ENCODE peak calls at places on chromosomes 12 and 14, in six cellular contexts. G is naive B cell; H is activated CD4-positive, alpha-beta memory T cell treated with anti-CD3 and anti-CD28 coated beads, Interleukin-2, amount 10 ng/mL, durations not matched to agents 7 days and 5 days; M is NCI-H1092; L is CD8-positive, alpha-beta T cell; J is EH. T is an unnamed sample.

GRCh38 chr12:90543841-90544240 is 411.1 kb downstream of the CCER1 start:
- DNase-seq in M (no peak), J (no peak), H (no peak), G (no peak), L (no peak), T (no peak)

GRCh38 chr12:27711312-27711682 is 665 bp downstream of the MRPS35 start:
- DNase-seq in H (peak), J (no peak), G (no peak), M (no peak), L (no peak), T (no peak)

GRCh38 chr12:6695313-6696045 is 5.1 kb downstream of the PIANP start:
- DNase-seq in L (no peak), M (no peak), J (no peak), G (no peak), H (no peak), T (no peak)

GRCh38 chr14:65026526-65026925 is 39.8 kb downstream of the FNTB start:
- DNase-seq in J (no peak), L (no peak), M (no peak), H (no peak), G (no peak), T (no peak)

GRCh38 chr12:12582895-12583303 is 20.2 kb upstream of the DUSP16 start:
- DNase-seq in G (no peak), L (no peak), H (peak), M (no peak), J (peak), T (peak)

GRCh38 chr12:105013892-105014291 is 27.8 kb downstream of the NOPCHAP1 start:
- DNase-seq in J (peak), L (no peak), M (no peak), H (no peak), G (no peak), T (no peak)

GRCh38 chr12:34598352-34598827 is 576.1 kb downstream of the ALG10 start:
- DNase-seq in M (no peak), G (no peak), L (no peak), J (no peak), H (no peak), T (no peak)

GRCh38 chr14:99996951-99997571 is 68.2 kb upstream of the EVL start:
- DNase-seq in M (no peak), H (no peak), L (no peak), G (no peak), J (peak), T (peak)

GRCh38 chr12:1122803-1123202 is 131.8 kb downstream of the ERC1 start:
- DNase-seq in H (peak), L (peak), J (peak), M (no peak), G (no peak), T (no peak)

GRCh38 chr12:45879363-45879895 is 110.9 kb downstream of the SCAF11 start:
- DNase-seq in M (no peak), G (no peak), J (no peak), H (no peak), L (no peak), T (no peak)

GRCh38 chr12:124484526-124484953 is 82.9 kb downstream of the NCOR2 start:
- DNase-seq in J (no peak), H (no peak), G (no peak), L (no peak), M (no peak), T (no peak)

GRCh38 chr12:57166971-57167371 is 19.6 kb upstream of the LRP1-AS start:
- DNase-seq in J (peak), G (no peak), H (peak), L (no peak), M (no peak), T (peak)

GRCh38 chr12:1013618-1014489 is 22.8 kb downstream of the ERC1 start:
- DNase-seq in M (no peak), J (peak), G (no peak), L (no peak), H (no peak), T (peak)

GRCh38 chr14:53683229-53683628 is 273.4 kb downstream of the BMP4 start:
- DNase-seq in M (no peak), H (no peak), J (no peak), G (no peak), L (no peak), T (no peak)

GRCh38 chr12:12693111-12693671 is 2.8 kb downstream of the GPR19 start:
- DNase-seq in M (no peak), J (no peak), G (no peak), L (no peak), H (no peak), T (no peak)

GRCh38 chr12:64532734-64533351 is 77.5 kb upstream of the RASSF3 start:
- DNase-seq in M (no peak), L (no peak), G (no peak), H (no peak), J (no peak), T (no peak)

GRCh38 chr12:46386877-46387629 is 14.5 kb upstream of the SLC38A2 start:
- DNase-seq in M (no peak), G (peak), H (no peak), L (no peak), J (peak), T (peak)

GRCh38 chr12:98939350-98939749 is 294.3 kb downstream of the APAF1 start:
- DNase-seq in G (no peak), M (no peak), J (peak), L (no peak), H (no peak), T (no peak)

GRCh38 chr12:65892905-65893304 is 68.6 kb downstream of the HMGA2 start:
- DNase-seq in G (no peak), M (no peak), H (no peak), J (peak), L (no peak), T (no peak)

GRCh38 chr12:116674643-116675183 is 63.2 kb downstream of the SPRING1 start:
- DNase-seq in G (no peak), M (no peak), J (no peak), L (no peak), H (no peak), T (no peak)

GRCh38 chr12:65638324-65638723 is 186.0 kb upstream of the HMGA2 start:
- DNase-seq in H (no peak), L (no peak), G (no peak), M (no peak), J (no peak), T (no peak)

GRCh38 chr12:7102582-7102981 is 6.4 kb downstream of the C1RL start:
- DNase-seq in H (no peak), L (no peak), G (no peak), M (no peak), J (no peak), T (no peak)

GRCh38 chr12:120887253-120888043 is 16.7 kb downstream of the SPPL3 start:
- DNase-seq in H (peak), L (no peak), J (no peak), M (no peak), G (no peak), T (no peak)

GRCh38 chr12:102512523-102512922 is 32.2 kb upstream of the IGF1 start:
- DNase-seq in M (no peak), G (no peak), H (no peak), J (no peak), L (no peak), T (no peak)

GRCh38 chr14:100578552-100578951 is 8.7 kb downstream of the BEGAIN start:
- DNase-seq in L (no peak), H (no peak), M (no peak), G (no peak), J (peak), T (no peak)

GRCh38 chr14:77989441-77989891 is 180.7 kb upstream of the NRXN3 start:
- DNase-seq in L (no peak), M (no peak), G (no peak), H (no peak), J (no peak), T (no peak)

GRCh38 chr14:104870368-104871144 is 5.5 kb downstream of the CEP170B start:
- DNase-seq in H (peak), G (no peak), M (no peak), L (peak), J (peak), T (no peak)

GRCh38 chr12:46372852-46373302 is 304 bp upstream of the SLC38A2 start:
- DNase-seq in G (no peak), H (no peak), L (no peak), J (no peak), M (no peak), T (no peak)

GRCh38 chr14:90061849-90062794 is at the start of gene KCNK13:
- DNase-seq in J (no peak), L (no peak), M (peak), H (no peak), G (no peak), T (no peak)

GRCh38 chr14:68779761-68780323 is 13.0 kb downstream of the ZFP36L1 start:
- DNase-seq in M (no peak), G (no peak), J (peak), H (peak), L (peak), T (no peak)

GRCh38 chr14:76882646-76883045 is 56.4 kb downstream of the LRRC74A start:
- DNase-seq in G (no peak), L (no peak), H (no peak), M (no peak), J (no peak), T (no peak)

GRCh38 chr12:127272864-127273263 is 994.1 kb upstream of the TMEM132C start:
- DNase-seq in J (peak), L (no peak), H (no peak), M (no peak), G (no peak), T (no peak)

GRCh38 chr12:25648460-25648859 is 95.4 kb upstream of the LMNTD1 start:
- DNase-seq in M (no peak), L (no peak), H (no peak), J (peak), G (no peak), T (peak)

GRCh38 chr12:19779393-19780056 is 340.2 kb downstream of the AEBP2 start:
- DNase-seq in J (peak), G (no peak), L (no peak), M (no peak), H (no peak), T (peak)

GRCh38 chr14:35046751-35047536 is 872 bp downstream of the FAM177A1 start:
- DNase-seq in M (no peak), H (peak), G (no peak), J (no peak), L (no peak), T (no peak)

T was measured in PC-9.